ENCODE peak calls at places on chromosomes 2 and 18, in seven cellular contexts. One of them, this sample, is unnamed.
A peak's percentile ranks its signal among the peaks of the same experiment; 100 is the strongest.

GRCh38 chr18:46946656-46947282 is 29.4 kb downstream of the KATNAL2 start:
- DNase-seq in heart left ventricle: peak; percentile 80
- DNase-seq in adrenal gland: peak; percentile 95
- DNase-seq in body of pancreas: peak; percentile 89
- DNase-seq in ovary: peak; percentile 52
- DNase-seq in stomach: peak; percentile 84
- DNase-seq in Peyer's patch: peak; percentile 63
- DNase-seq in this sample: peak; percentile 34

GRCh38 chr2:33476793-33477190 is 343 bp downstream of the RASGRP3 start:
- DNase-seq in stomach: no peak
- DNase-seq in ovary: no peak
- DNase-seq in adrenal gland: no peak
- DNase-seq in Peyer's patch: no peak
- DNase-seq in heart left ventricle: no peak
- DNase-seq in body of pancreas: no peak
- DNase-seq in this sample: no peak

GRCh38 chr2:43323810-43324588 is 97.6 kb upstream of the ZFP36L2 start:
- DNase-seq in body of pancreas: peak; percentile 41
- DNase-seq in stomach: no peak
- DNase-seq in heart left ventricle: peak; percentile 55
- DNase-seq in Peyer's patch: no peak
- DNase-seq in ovary: peak; percentile 62
- DNase-seq in adrenal gland: no peak
- DNase-seq in this sample: peak; percentile 78

GRCh38 chr2:162013514-162014205 is 60.4 kb downstream of the DPP4 start:
- DNase-seq in adrenal gland: no peak
- DNase-seq in ovary: no peak
- DNase-seq in heart left ventricle: no peak
- DNase-seq in body of pancreas: no peak
- DNase-seq in stomach: no peak
- DNase-seq in Peyer's patch: no peak
- DNase-seq in this sample: no peak

GRCh38 chr2:46647041-46647440 is 167.7 kb downstream of the TMEM247 start:
- DNase-seq in adrenal gland: no peak
- DNase-seq in ovary: no peak
- DNase-seq in body of pancreas: no peak
- DNase-seq in stomach: no peak
- DNase-seq in Peyer's patch: no peak
- DNase-seq in heart left ventricle: no peak
- DNase-seq in this sample: no peak

GRCh38 chr2:29749843-29750242 is 171.5 kb downstream of the ALK start:
- DNase-seq in Peyer's patch: no peak
- DNase-seq in heart left ventricle: no peak
- DNase-seq in body of pancreas: peak; percentile 8
- DNase-seq in adrenal gland: no peak
- DNase-seq in ovary: no peak
- DNase-seq in stomach: no peak
- DNase-seq in this sample: no peak

GRCh38 chr18:6132751-6133368 is 237.5 kb upstream of the TMEM200C start:
- DNase-seq in stomach: no peak
- DNase-seq in adrenal gland: no peak
- DNase-seq in Peyer's patch: no peak
- DNase-seq in heart left ventricle: peak; percentile 37
- DNase-seq in body of pancreas: no peak
- DNase-seq in ovary: no peak
- DNase-seq in this sample: no peak

GRCh38 chr2:85175369-85176299 is 42.4 kb downstream of the TCF7L1 start:
- DNase-seq in Peyer's patch: no peak
- DNase-seq in stomach: no peak
- DNase-seq in ovary: no peak
- DNase-seq in body of pancreas: peak; percentile 30
- DNase-seq in heart left ventricle: peak; percentile 32
- DNase-seq in adrenal gland: no peak
- DNase-seq in this sample: no peak

GRCh38 chr2:64649013-64649484 is 4.7 kb downstream of the SERTAD2 start:
- DNase-seq in adrenal gland: peak; percentile 51
- DNase-seq in heart left ventricle: no peak
- DNase-seq in body of pancreas: peak; percentile 50
- DNase-seq in ovary: no peak
- DNase-seq in Peyer's patch: no peak
- DNase-seq in stomach: peak; percentile 66
- DNase-seq in this sample: no peak

GRCh38 chr18:5518899-5519371 is 24.9 kb downstream of the EPB41L3 start:
- DNase-seq in ovary: no peak
- DNase-seq in stomach: no peak
- DNase-seq in adrenal gland: peak; percentile 81
- DNase-seq in Peyer's patch: no peak
- DNase-seq in body of pancreas: no peak
- DNase-seq in heart left ventricle: no peak
- DNase-seq in this sample: no peak

GRCh38 chr2:153478289-153479261 is at the start of gene RPRM:
- DNase-seq in adrenal gland: peak; percentile 88
- DNase-seq in body of pancreas: peak; percentile 81
- DNase-seq in heart left ventricle: peak; percentile 56
- DNase-seq in Peyer's patch: no peak
- DNase-seq in ovary: peak; percentile 89
- DNase-seq in stomach: peak; percentile 72
- DNase-seq in this sample: peak; percentile 91

GRCh38 chr2:36753706-36754221 is 57.3 kb downstream of the VIT start:
- DNase-seq in stomach: no peak
- DNase-seq in body of pancreas: no peak
- DNase-seq in heart left ventricle: no peak
- DNase-seq in ovary: no peak
- DNase-seq in Peyer's patch: no peak
- DNase-seq in adrenal gland: no peak
- DNase-seq in this sample: no peak

GRCh38 chr2:183063083-183063482 is 15.5 kb upstream of the DUSP19 start:
- DNase-seq in body of pancreas: no peak
- DNase-seq in stomach: no peak
- DNase-seq in adrenal gland: no peak
- DNase-seq in Peyer's patch: no peak
- DNase-seq in ovary: no peak
- DNase-seq in heart left ventricle: no peak
- DNase-seq in this sample: no peak

GRCh38 chr2:60565472-60565871 is 12.0 kb upstream of the BCL11A start:
- DNase-seq in stomach: no peak
- DNase-seq in adrenal gland: peak; percentile 58
- DNase-seq in body of pancreas: peak; percentile 53
- DNase-seq in Peyer's patch: peak; percentile 63
- DNase-seq in ovary: no peak
- DNase-seq in heart left ventricle: no peak
- DNase-seq in this sample: no peak

GRCh38 chr18:56235773-56236115 is 402.6 kb downstream of the TXNL1 start:
- DNase-seq in ovary: no peak
- DNase-seq in body of pancreas: no peak
- DNase-seq in Peyer's patch: no peak
- DNase-seq in adrenal gland: no peak
- DNase-seq in stomach: no peak
- DNase-seq in heart left ventricle: no peak
- DNase-seq in this sample: no peak

GRCh38 chr2:218155953-218156479 is 10.7 kb downstream of the CXCR1 start:
- DNase-seq in stomach: no peak
- DNase-seq in adrenal gland: no peak
- DNase-seq in body of pancreas: no peak
- DNase-seq in heart left ventricle: no peak
- DNase-seq in Peyer's patch: no peak
- DNase-seq in ovary: no peak
- DNase-seq in this sample: no peak

GRCh38 chr2:176445831-176446433 is 176.7 kb downstream of the MTX2 start:
- DNase-seq in stomach: no peak
- DNase-seq in Peyer's patch: no peak
- DNase-seq in heart left ventricle: no peak
- DNase-seq in body of pancreas: no peak
- DNase-seq in ovary: no peak
- DNase-seq in adrenal gland: no peak
- DNase-seq in this sample: no peak

GRCh38 chr2:42055573-42056514 is 8.0 kb downstream of the PKDCC start:
- DNase-seq in heart left ventricle: no peak
- DNase-seq in adrenal gland: no peak
- DNase-seq in stomach: peak; percentile 62
- DNase-seq in ovary: no peak
- DNase-seq in Peyer's patch: no peak
- DNase-seq in body of pancreas: peak; percentile 56
- DNase-seq in this sample: peak; percentile 84

GRCh38 chr2:43508209-43508608 is 87.6 kb downstream of the THADA start:
- DNase-seq in Peyer's patch: no peak
- DNase-seq in ovary: no peak
- DNase-seq in stomach: no peak
- DNase-seq in heart left ventricle: no peak
- DNase-seq in adrenal gland: no peak
- DNase-seq in body of pancreas: no peak
- DNase-seq in this sample: no peak

GRCh38 chr2:219230201-219230540 is 565 bp downstream of the ANKZF1 start:
- DNase-seq in ovary: no peak
- DNase-seq in body of pancreas: peak; percentile 73
- DNase-seq in heart left ventricle: no peak
- DNase-seq in adrenal gland: peak; percentile 85
- DNase-seq in stomach: peak; percentile 73
- DNase-seq in Peyer's patch: peak; percentile 73
- DNase-seq in this sample: no peak

GRCh38 chr2:45992021-45992745 is 305.0 kb upstream of the EPAS1 start:
- DNase-seq in Peyer's patch: no peak
- DNase-seq in stomach: peak; percentile 84
- DNase-seq in body of pancreas: peak; percentile 80
- DNase-seq in adrenal gland: peak; percentile 74
- DNase-seq in ovary: no peak
- DNase-seq in heart left ventricle: no peak
- DNase-seq in this sample: no peak

GRCh38 chr18:51417643-51418483 is 220.4 kb upstream of the MEX3C start:
- DNase-seq in heart left ventricle: no peak
- DNase-seq in ovary: no peak
- DNase-seq in stomach: no peak
- DNase-seq in body of pancreas: no peak
- DNase-seq in adrenal gland: no peak
- DNase-seq in Peyer's patch: no peak
- DNase-seq in this sample: no peak
- H3K4me1 ChIP-seq in heart left ventricle: no peaks in the 10 kb centered on the region
- H3K4me1 ChIP-seq in ovary: no peaks in the 10 kb centered on the region
- H3K4me1 ChIP-seq in stomach: no peaks in the 10 kb centered on the region
- H3K4me1 ChIP-seq in body of pancreas: no peaks in the 10 kb centered on the region
- H3K4me1 ChIP-seq in adrenal gland: no peaks in the 10 kb centered on the region
- H3K4me1 ChIP-seq in Peyer's patch: no peaks in the 10 kb centered on the region
- H3K4me1 ChIP-seq in this sample: no peaks in the 10 kb centered on the region

GRCh38 chr2:117330611-117331010 is 483.9 kb upstream of the DDX18 start:
- DNase-seq in heart left ventricle: no peak
- DNase-seq in body of pancreas: no peak
- DNase-seq in ovary: no peak
- DNase-seq in Peyer's patch: no peak
- DNase-seq in adrenal gland: no peak
- DNase-seq in stomach: no peak
- DNase-seq in this sample: no peak
- TF ChIP-seq POLR2A in heart left ventricle: no peak
- TF ChIP-seq POLR2A in body of pancreas: no peak
- TF ChIP-seq POLR2A in ovary: no peak
- TF ChIP-seq POLR2A in Peyer's patch: no peak
- TF ChIP-seq POLR2A in adrenal gland: no peak
- TF ChIP-seq POLR2A in stomach: no peak
- TF ChIP-seq POLR2A in this sample: no peak

GRCh38 chr2:127511917-127512316 is 14.4 kb downstream of the IWS1 start:
- DNase-seq in adrenal gland: no peak
- DNase-seq in ovary: no peak
- DNase-seq in Peyer's patch: no peak
- DNase-seq in body of pancreas: no peak
- DNase-seq in stomach: no peak
- DNase-seq in heart left ventricle: no peak
- DNase-seq in this sample: no peak

GRCh38 chr2:127508025-127508620 is 18.2 kb downstream of the IWS1 start:
- DNase-seq in stomach: no peak
- DNase-seq in Peyer's patch: no peak
- DNase-seq in adrenal gland: no peak
- DNase-seq in heart left ventricle: no peak
- DNase-seq in ovary: no peak
- DNase-seq in body of pancreas: no peak
- DNase-seq in this sample: no peak

GRCh38 chr2:127511090-127511489 is 15.2 kb downstream of the IWS1 start:
- DNase-seq in stomach: no peak
- DNase-seq in heart left ventricle: no peak
- DNase-seq in ovary: no peak
- DNase-seq in Peyer's patch: no peak
- DNase-seq in adrenal gland: no peak
- DNase-seq in body of pancreas: no peak
- DNase-seq in this sample: no peak

GRCh38 chr2:127508621-127509034 is 17.7 kb downstream of the IWS1 start:
- DNase-seq in body of pancreas: peak; percentile 71
- DNase-seq in stomach: peak; percentile 53
- DNase-seq in adrenal gland: peak; percentile 96
- DNase-seq in heart left ventricle: peak; percentile 74
- DNase-seq in ovary: peak; percentile 68
- DNase-seq in Peyer's patch: no peak
- DNase-seq in this sample: peak; percentile 48

GRCh38 chr2:127510073-127510472 is 16.2 kb downstream of the IWS1 start:
- DNase-seq in body of pancreas: no peak
- DNase-seq in adrenal gland: no peak
- DNase-seq in stomach: no peak
- DNase-seq in Peyer's patch: no peak
- DNase-seq in ovary: no peak
- DNase-seq in heart left ventricle: no peak
- DNase-seq in this sample: no peak
- H3K36me3 ChIP-seq in body of pancreas: peaks cover 2% of the 10 kb centered on the region
- H3K36me3 ChIP-seq in adrenal gland: peaks cover 8% of the 10 kb centered on the region
- H3K36me3 ChIP-seq in stomach: peaks cover 18% of the 10 kb centered on the region
- H3K36me3 ChIP-seq in Peyer's patch: peaks cover 25% of the 10 kb centered on the region
- H3K36me3 ChIP-seq in ovary: no peaks in the 10 kb centered on the region
- H3K36me3 ChIP-seq in heart left ventricle: peaks cover 16% of the 10 kb centered on the region
- H3K36me3 ChIP-seq in this sample: no peaks in the 10 kb centered on the region

DNA sequence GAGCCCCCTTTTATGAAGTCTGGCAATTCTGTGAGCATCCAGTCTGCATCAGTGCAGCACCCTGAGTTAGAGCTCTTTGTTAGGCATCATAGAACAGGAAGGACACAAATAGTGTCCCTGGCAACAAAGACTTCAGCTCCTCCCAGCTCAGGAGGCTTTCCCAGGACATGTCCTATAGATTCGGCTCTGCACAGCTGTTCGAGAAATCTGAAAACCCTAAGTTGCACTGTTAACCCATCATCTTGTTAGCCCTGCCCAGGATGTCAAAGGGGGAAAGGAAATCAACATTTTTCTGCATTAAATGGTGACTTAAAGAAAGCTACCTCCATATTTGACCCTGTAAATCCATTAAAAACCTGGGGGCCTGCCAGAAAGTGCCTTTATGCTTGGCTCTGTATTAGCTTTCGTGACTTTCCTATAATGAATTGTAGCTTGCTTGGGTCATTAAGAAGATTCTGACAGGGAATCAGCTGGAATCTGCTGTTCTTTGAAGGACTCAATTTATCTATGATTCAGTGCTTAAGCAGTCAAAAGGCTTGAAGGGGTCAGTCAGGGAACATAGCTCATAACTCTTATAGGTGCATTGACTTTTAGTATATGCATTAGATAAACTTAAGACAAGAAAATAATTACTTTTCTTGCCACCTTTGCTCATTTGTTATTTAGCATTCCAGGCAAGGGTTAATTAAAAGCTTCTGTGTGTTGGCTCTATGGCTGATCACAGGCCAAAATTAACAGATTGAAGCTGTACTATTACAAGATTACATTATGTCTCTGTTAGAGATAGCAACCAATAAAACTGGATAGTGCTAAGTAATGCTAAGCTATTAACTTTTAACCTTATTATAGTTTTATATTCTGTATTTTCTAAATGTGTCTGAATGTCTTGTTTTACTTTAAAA is 20.6 kb downstream of the ERMN start:
- DNase-seq in heart left ventricle: no peak
- DNase-seq in Peyer's patch: no peak
- DNase-seq in stomach: no peak
- DNase-seq in adrenal gland: no peak
- DNase-seq in body of pancreas: no peak
- DNase-seq in ovary: no peak
- DNase-seq in this sample: no peak
- H3K4me1 ChIP-seq in heart left ventricle: no peaks in the 10 kb centered on the region
- H3K4me1 ChIP-seq in Peyer's patch: no peaks in the 10 kb centered on the region
- H3K4me1 ChIP-seq in stomach: no peaks in the 10 kb centered on the region
- H3K4me1 ChIP-seq in adrenal gland: no peaks in the 10 kb centered on the region
- H3K4me1 ChIP-seq in body of pancreas: no peaks in the 10 kb centered on the region
- H3K4me1 ChIP-seq in ovary: no peaks in the 10 kb centered on the region
- H3K4me1 ChIP-seq in this sample: no peaks in the 10 kb centered on the region

This sample was measured in uterus.